ENCODE peak calls at places on chromosomes 4 and X, in four cellular contexts. O, I, H and G are unnamed samples.

GRCh38 chr4:123378794-123379193 is 17.8 kb upstream of the SPRY1 start:
- DNase-seq in O (no peak), I (no peak), H (no peak), G (no peak)

GRCh38 chr4:143337600-143338287 is 1.1 kb downstream of the GAB1 start:
- DNase-seq in O (peak; percentile 81), I (peak; percentile 64), H (peak; percentile 42), G (no peak)

GRCh38 chr4:168304744-168305459 is 13.7 kb downstream of the DDX60 start:
- DNase-seq in O (no peak), I (peak; percentile 61), H (peak; percentile 95), G (no peak)

GRCh38 chrX:866441-866990 is 235.9 kb downstream of the SHOX start:
- DNase-seq in O (no peak), I (no peak), H (no peak), G (no peak)

GRCh38 chr4:87188063-87188462 is 32.4 kb downstream of the KLHL8 start:
- DNase-seq in O (no peak), I (no peak), H (no peak), G (no peak)

GRCh38 chr4:123555500-123556273 is 159.1 kb downstream of the SPRY1 start:
- DNase-seq in O (peak; percentile 63), I (peak; percentile 20), H (peak; percentile 81), G (no peak)

GRCh38 chr4:169618286-169618685 is 2.1 kb upstream of the CLCN3 start:
- DNase-seq in O (no peak), I (peak; percentile 9), H (peak; percentile 17), G (no peak)

GRCh38 chr4:186807809-186808634 is 84.4 kb upstream of the FAT1 start:
- DNase-seq in O (no peak), I (no peak), H (no peak), G (no peak)

GRCh38 chr4:24244663-24245519 is 339.5 kb downstream of the DHX15 start:
- DNase-seq in O (no peak), I (no peak), H (no peak), G (no peak)

GRCh38 chrX:42085836-42086235 is 162.5 kb upstream of the CASK start:
- DNase-seq in O (no peak), I (no peak), H (peak; percentile 39), G (no peak)